ENCODE peak calls at places on chromosomes 4 and X, in four cellular contexts. O is aorta, Q is cardiac muscle cell, I is EL. R is an unnamed sample.

GRCh38 chr4:146981651-146982050 is 36.0 kb upstream of the TTC29 start:
- DNase-seq in O (no peak), Q (peak; percentile 8), I (peak; percentile 40), R (no peak)

GRCh38 chr4:70269674-70270073 is 27.3 kb downstream of the CSN3 start:
- DNase-seq in O (no peak), Q (peak; percentile 19), I (no peak), R (peak; percentile 6)

GRCh38 chrX:14095702-14096101 is 66.0 kb upstream of the GEMIN8 start:
- DNase-seq in I (peak; percentile 18), O (no peak), Q (peak; percentile 57), R (peak; percentile 20)

GRCh38 chr4:157204634-157205244 is 15.8 kb upstream of the GRIA2 start:
- DNase-seq in O (no peak), I (no peak), Q (peak; percentile 30), R (no peak)

GRCh38 chrX:8783100-8784098 is 17.8 kb downstream of the FAM9A start:
- DNase-seq in I (no peak), Q (no peak), O (no peak), R (no peak)

GRCh38 chr4:69995526-69996016 is at the start of gene STATH:
- DNase-seq in I (no peak), Q (no peak), O (no peak), R (no peak)

GRCh38 chrX:82961129-82961528 is 547.0 kb upstream of the POU3F4 start:
- DNase-seq in I (no peak), O (no peak), Q (no peak), R (no peak)

GRCh38 chr4:106034205-106034604 is 138.9 kb downstream of the NPNT start:
- DNase-seq in Q (peak; percentile 26), I (peak; percentile 11), O (no peak), R (peak; percentile 52)

GRCh38 chrX:31036895-31037294 is 34.9 kb downstream of the FTHL17 start:
- DNase-seq in Q (peak; percentile 64), I (peak; percentile 42), O (no peak), R (no peak)

GRCh38 chr4:109846395-109847098 is 1.4 kb upstream of the LRIT3 start:
- DNase-seq in Q (no peak), I (no peak), O (no peak), R (peak; percentile 65)